ENCODE peak calls at places on chromosome 14, in nine cellular contexts. One of them, this sample, is unnamed.

GRCh38 chr14:90301580-90302181 is 30.1 kb downstream of the NRDE2 start:
- DNase-seq in T-helper 1 cell: no peak
- DNase-seq in hypothalamus: no peak
- DNase-seq in glutamatergic neuron: no peak
- DNase-seq in dorsolateral prefrontal cortex: no peak
- DNase-seq in NCI-H2107: no peak
- DNase-seq in left colon: no peak
- DNase-seq in activated CD4-positive, alpha-beta memory T cell treated with anti-CD3 and anti-CD28 coated beads, Interleukin-2, amount 10 ng/mL, durations not matched to agents 7 days and 5 days: no peak
- DNase-seq in GM13977: peak
- DNase-seq in this sample: no peak

GRCh38 chr14:104280902-104281767 is 142.7 kb downstream of the KIF26A start:
- DNase-seq in T-helper 1 cell: no peak
- DNase-seq in hypothalamus: no peak
- DNase-seq in glutamatergic neuron: peak
- DNase-seq in dorsolateral prefrontal cortex: peak
- DNase-seq in NCI-H2107: no peak
- DNase-seq in left colon: no peak
- DNase-seq in activated CD4-positive, alpha-beta memory T cell treated with anti-CD3 and anti-CD28 coated beads, Interleukin-2, amount 10 ng/mL, durations not matched to agents 7 days and 5 days: no peak
- DNase-seq in GM13977: no peak
- DNase-seq in this sample: no peak

GRCh38 chr14:99519347-99519881 is 38.2 kb downstream of the CCNK start:
- DNase-seq in T-helper 1 cell: no peak
- DNase-seq in hypothalamus: no peak
- DNase-seq in glutamatergic neuron: no peak
- DNase-seq in dorsolateral prefrontal cortex: peak
- DNase-seq in NCI-H2107: no peak
- DNase-seq in left colon: no peak
- DNase-seq in activated CD4-positive, alpha-beta memory T cell treated with anti-CD3 and anti-CD28 coated beads, Interleukin-2, amount 10 ng/mL, durations not matched to agents 7 days and 5 days: no peak
- DNase-seq in GM13977: no peak
- DNase-seq in this sample: no peak

GRCh38 chr14:69345402-69345801 is 52.7 kb downstream of the ERH start:
- DNase-seq in T-helper 1 cell: no peak
- DNase-seq in hypothalamus: no peak
- DNase-seq in glutamatergic neuron: no peak
- DNase-seq in dorsolateral prefrontal cortex: no peak
- DNase-seq in NCI-H2107: no peak
- DNase-seq in left colon: no peak
- DNase-seq in activated CD4-positive, alpha-beta memory T cell treated with anti-CD3 and anti-CD28 coated beads, Interleukin-2, amount 10 ng/mL, durations not matched to agents 7 days and 5 days: no peak
- DNase-seq in GM13977: no peak
- DNase-seq in this sample: no peak

GRCh38 chr14:39102969-39103957 is at the start of gene SEC23A:
- DNase-seq in T-helper 1 cell: peak
- DNase-seq in hypothalamus: peak
- DNase-seq in glutamatergic neuron: peak
- DNase-seq in dorsolateral prefrontal cortex: peak
- DNase-seq in NCI-H2107: peak
- DNase-seq in left colon: peak
- DNase-seq in activated CD4-positive, alpha-beta memory T cell treated with anti-CD3 and anti-CD28 coated beads, Interleukin-2, amount 10 ng/mL, durations not matched to agents 7 days and 5 days: peak
- DNase-seq in GM13977: peak
- DNase-seq in this sample: peak

GRCh38 chr14:79581912-79582576 is 629.3 kb downstream of the DIO2 start:
- DNase-seq in T-helper 1 cell: no peak
- DNase-seq in hypothalamus: no peak
- DNase-seq in glutamatergic neuron: no peak
- DNase-seq in dorsolateral prefrontal cortex: no peak
- DNase-seq in NCI-H2107: no peak
- DNase-seq in left colon: no peak
- DNase-seq in activated CD4-positive, alpha-beta memory T cell treated with anti-CD3 and anti-CD28 coated beads, Interleukin-2, amount 10 ng/mL, durations not matched to agents 7 days and 5 days: no peak
- DNase-seq in GM13977: no peak
- DNase-seq in this sample: no peak

GRCh38 chr14:30928462-30928861 is 54.1 kb downstream of the COCH start:
- DNase-seq in T-helper 1 cell: no peak
- DNase-seq in hypothalamus: no peak
- DNase-seq in glutamatergic neuron: no peak
- DNase-seq in dorsolateral prefrontal cortex: no peak
- DNase-seq in NCI-H2107: no peak
- DNase-seq in left colon: no peak
- DNase-seq in activated CD4-positive, alpha-beta memory T cell treated with anti-CD3 and anti-CD28 coated beads, Interleukin-2, amount 10 ng/mL, durations not matched to agents 7 days and 5 days: peak
- DNase-seq in GM13977: no peak
- DNase-seq in this sample: no peak

GRCh38 chr14:61466249-61466904 is 145.0 kb downstream of the PRKCH start:
- DNase-seq in T-helper 1 cell: no peak
- DNase-seq in hypothalamus: no peak
- DNase-seq in glutamatergic neuron: no peak
- DNase-seq in dorsolateral prefrontal cortex: no peak
- DNase-seq in NCI-H2107: no peak
- DNase-seq in left colon: no peak
- DNase-seq in activated CD4-positive, alpha-beta memory T cell treated with anti-CD3 and anti-CD28 coated beads, Interleukin-2, amount 10 ng/mL, durations not matched to agents 7 days and 5 days: no peak
- DNase-seq in GM13977: no peak
- DNase-seq in this sample: peak

GRCh38 chr14:22099942-22100763 is 426.5 kb upstream of the OR4E1 start:
- DNase-seq in T-helper 1 cell: peak
- DNase-seq in hypothalamus: no peak
- DNase-seq in glutamatergic neuron: peak
- DNase-seq in dorsolateral prefrontal cortex: peak
- DNase-seq in NCI-H2107: peak
- DNase-seq in left colon: peak
- DNase-seq in activated CD4-positive, alpha-beta memory T cell treated with anti-CD3 and anti-CD28 coated beads, Interleukin-2, amount 10 ng/mL, durations not matched to agents 7 days and 5 days: peak
- DNase-seq in GM13977: peak
- DNase-seq in this sample: peak

GRCh38 chr14:103444837-103445524 is 59.8 kb downstream of the MARK3 start:
- DNase-seq in T-helper 1 cell: no peak
- DNase-seq in hypothalamus: no peak
- DNase-seq in glutamatergic neuron: no peak
- DNase-seq in dorsolateral prefrontal cortex: no peak
- DNase-seq in NCI-H2107: no peak
- DNase-seq in left colon: no peak
- DNase-seq in activated CD4-positive, alpha-beta memory T cell treated with anti-CD3 and anti-CD28 coated beads, Interleukin-2, amount 10 ng/mL, durations not matched to agents 7 days and 5 days: no peak
- DNase-seq in GM13977: no peak
- DNase-seq in this sample: no peak

GRCh38 chr14:92954933-92955332 is 32.0 kb downstream of the CHGA start:
- DNase-seq in T-helper 1 cell: no peak
- DNase-seq in hypothalamus: no peak
- DNase-seq in glutamatergic neuron: no peak
- DNase-seq in dorsolateral prefrontal cortex: no peak
- DNase-seq in NCI-H2107: no peak
- DNase-seq in left colon: no peak
- DNase-seq in activated CD4-positive, alpha-beta memory T cell treated with anti-CD3 and anti-CD28 coated beads, Interleukin-2, amount 10 ng/mL, durations not matched to agents 7 days and 5 days: no peak
- DNase-seq in GM13977: no peak
- DNase-seq in this sample: no peak

GRCh38 chr14:39268393-39268792 is 34.7 kb downstream of the MIA2 start:
- DNase-seq in T-helper 1 cell: no peak
- DNase-seq in hypothalamus: no peak
- DNase-seq in glutamatergic neuron: no peak
- DNase-seq in dorsolateral prefrontal cortex: no peak
- DNase-seq in NCI-H2107: peak
- DNase-seq in left colon: no peak
- DNase-seq in activated CD4-positive, alpha-beta memory T cell treated with anti-CD3 and anti-CD28 coated beads, Interleukin-2, amount 10 ng/mL, durations not matched to agents 7 days and 5 days: no peak
- DNase-seq in GM13977: no peak
- DNase-seq in this sample: no peak

GRCh38 chr14:79551591-79551990 is 659.7 kb downstream of the DIO2 start:
- DNase-seq in T-helper 1 cell: no peak
- DNase-seq in hypothalamus: no peak
- DNase-seq in glutamatergic neuron: no peak
- DNase-seq in dorsolateral prefrontal cortex: no peak
- DNase-seq in NCI-H2107: peak
- DNase-seq in left colon: no peak
- DNase-seq in activated CD4-positive, alpha-beta memory T cell treated with anti-CD3 and anti-CD28 coated beads, Interleukin-2, amount 10 ng/mL, durations not matched to agents 7 days and 5 days: no peak
- DNase-seq in GM13977: no peak
- DNase-seq in this sample: no peak

GRCh38 chr14:59187802-59188460 is 536 bp upstream of the DAAM1 start:
- DNase-seq in T-helper 1 cell: peak
- DNase-seq in hypothalamus: no peak
- DNase-seq in glutamatergic neuron: peak
- DNase-seq in dorsolateral prefrontal cortex: peak
- DNase-seq in NCI-H2107: peak
- DNase-seq in left colon: peak
- DNase-seq in activated CD4-positive, alpha-beta memory T cell treated with anti-CD3 and anti-CD28 coated beads, Interleukin-2, amount 10 ng/mL, durations not matched to agents 7 days and 5 days: peak
- DNase-seq in GM13977: no peak
- DNase-seq in this sample: peak

GRCh38 chr14:103801459-103801858 is 45.9 kb downstream of the PPP1R13B start:
- DNase-seq in T-helper 1 cell: no peak
- DNase-seq in hypothalamus: no peak
- DNase-seq in glutamatergic neuron: no peak
- DNase-seq in dorsolateral prefrontal cortex: no peak
- DNase-seq in NCI-H2107: peak
- DNase-seq in left colon: no peak
- DNase-seq in activated CD4-positive, alpha-beta memory T cell treated with anti-CD3 and anti-CD28 coated beads, Interleukin-2, amount 10 ng/mL, durations not matched to agents 7 days and 5 days: no peak
- DNase-seq in GM13977: no peak
- DNase-seq in this sample: no peak

GRCh38 chr14:97177016-97177415 is 379.8 kb downstream of the VRK1 start:
- DNase-seq in T-helper 1 cell: peak
- DNase-seq in hypothalamus: no peak
- DNase-seq in glutamatergic neuron: no peak
- DNase-seq in dorsolateral prefrontal cortex: no peak
- DNase-seq in NCI-H2107: peak
- DNase-seq in left colon: no peak
- DNase-seq in activated CD4-positive, alpha-beta memory T cell treated with anti-CD3 and anti-CD28 coated beads, Interleukin-2, amount 10 ng/mL, durations not matched to agents 7 days and 5 days: peak
- DNase-seq in GM13977: no peak
- DNase-seq in this sample: peak

GRCh38 chr14:102906616-102907302 is 15.7 kb upstream of the AMN start:
- DNase-seq in T-helper 1 cell: no peak
- DNase-seq in hypothalamus: no peak
- DNase-seq in glutamatergic neuron: no peak
- DNase-seq in dorsolateral prefrontal cortex: no peak
- DNase-seq in NCI-H2107: no peak
- DNase-seq in left colon: no peak
- DNase-seq in activated CD4-positive, alpha-beta memory T cell treated with anti-CD3 and anti-CD28 coated beads, Interleukin-2, amount 10 ng/mL, durations not matched to agents 7 days and 5 days: no peak
- DNase-seq in GM13977: no peak
- DNase-seq in this sample: no peak

GRCh38 chr14:33165144-33165925 is 226.7 kb downstream of the NPAS3 start:
- DNase-seq in T-helper 1 cell: no peak
- DNase-seq in hypothalamus: no peak
- DNase-seq in glutamatergic neuron: no peak
- DNase-seq in dorsolateral prefrontal cortex: no peak
- DNase-seq in NCI-H2107: no peak
- DNase-seq in left colon: no peak
- DNase-seq in activated CD4-positive, alpha-beta memory T cell treated with anti-CD3 and anti-CD28 coated beads, Interleukin-2, amount 10 ng/mL, durations not matched to agents 7 days and 5 days: no peak
- DNase-seq in GM13977: no peak
- DNase-seq in this sample: no peak

GRCh38 chr14:88625671-88626070 is 62.8 kb downstream of the ZC3H14 start:
- DNase-seq in T-helper 1 cell: no peak
- DNase-seq in hypothalamus: no peak
- DNase-seq in glutamatergic neuron: no peak
- DNase-seq in dorsolateral prefrontal cortex: no peak
- DNase-seq in NCI-H2107: no peak
- DNase-seq in left colon: no peak
- DNase-seq in activated CD4-positive, alpha-beta memory T cell treated with anti-CD3 and anti-CD28 coated beads, Interleukin-2, amount 10 ng/mL, durations not matched to agents 7 days and 5 days: no peak
- DNase-seq in GM13977: no peak
- DNase-seq in this sample: no peak

GRCh38 chr14:75127903-75128595 is 1.2 kb upstream of the NEK9 start:
- DNase-seq in T-helper 1 cell: no peak
- DNase-seq in hypothalamus: no peak
- DNase-seq in glutamatergic neuron: no peak
- DNase-seq in dorsolateral prefrontal cortex: no peak
- DNase-seq in NCI-H2107: no peak
- DNase-seq in left colon: no peak
- DNase-seq in activated CD4-positive, alpha-beta memory T cell treated with anti-CD3 and anti-CD28 coated beads, Interleukin-2, amount 10 ng/mL, durations not matched to agents 7 days and 5 days: no peak
- DNase-seq in GM13977: no peak
- DNase-seq in this sample: no peak

GRCh38 chr14:22900088-22900799 is 17.2 kb downstream of the REM2 start:
- DNase-seq in T-helper 1 cell: peak
- DNase-seq in hypothalamus: no peak
- DNase-seq in glutamatergic neuron: no peak
- DNase-seq in dorsolateral prefrontal cortex: no peak
- DNase-seq in NCI-H2107: peak
- DNase-seq in left colon: no peak
- DNase-seq in activated CD4-positive, alpha-beta memory T cell treated with anti-CD3 and anti-CD28 coated beads, Interleukin-2, amount 10 ng/mL, durations not matched to agents 7 days and 5 days: peak
- DNase-seq in GM13977: peak
- DNase-seq in this sample: peak

GRCh38 chr14:99748529-99748928 is 44.7 kb upstream of the EML1 start:
- DNase-seq in T-helper 1 cell: no peak
- DNase-seq in hypothalamus: no peak
- DNase-seq in glutamatergic neuron: no peak
- DNase-seq in dorsolateral prefrontal cortex: no peak
- DNase-seq in NCI-H2107: no peak
- DNase-seq in left colon: no peak
- DNase-seq in activated CD4-positive, alpha-beta memory T cell treated with anti-CD3 and anti-CD28 coated beads, Interleukin-2, amount 10 ng/mL, durations not matched to agents 7 days and 5 days: no peak
- DNase-seq in GM13977: no peak
- DNase-seq in this sample: no peak

GRCh38 chr14:34098045-34098984 is 147.4 kb upstream of the EGLN3 start:
- DNase-seq in T-helper 1 cell: no peak
- DNase-seq in hypothalamus: no peak
- DNase-seq in glutamatergic neuron: peak
- DNase-seq in dorsolateral prefrontal cortex: peak
- DNase-seq in NCI-H2107: no peak
- DNase-seq in left colon: peak
- DNase-seq in activated CD4-positive, alpha-beta memory T cell treated with anti-CD3 and anti-CD28 coated beads, Interleukin-2, amount 10 ng/mL, durations not matched to agents 7 days and 5 days: peak
- DNase-seq in GM13977: no peak
- DNase-seq in this sample: peak

GRCh38 chr14:30355431-30355913 is 203.5 kb upstream of the G2E3 start:
- DNase-seq in T-helper 1 cell: no peak
- DNase-seq in hypothalamus: no peak
- DNase-seq in glutamatergic neuron: no peak
- DNase-seq in dorsolateral prefrontal cortex: no peak
- DNase-seq in NCI-H2107: peak
- DNase-seq in left colon: no peak
- DNase-seq in activated CD4-positive, alpha-beta memory T cell treated with anti-CD3 and anti-CD28 coated beads, Interleukin-2, amount 10 ng/mL, durations not matched to agents 7 days and 5 days: no peak
- DNase-seq in GM13977: peak
- DNase-seq in this sample: no peak

GRCh38 chr14:56555921-56556570 is 23.6 kb upstream of the TMEM260 start:
- DNase-seq in T-helper 1 cell: no peak
- DNase-seq in hypothalamus: no peak
- DNase-seq in glutamatergic neuron: no peak
- DNase-seq in dorsolateral prefrontal cortex: no peak
- DNase-seq in NCI-H2107: peak
- DNase-seq in left colon: no peak
- DNase-seq in activated CD4-positive, alpha-beta memory T cell treated with anti-CD3 and anti-CD28 coated beads, Interleukin-2, amount 10 ng/mL, durations not matched to agents 7 days and 5 days: no peak
- DNase-seq in GM13977: peak
- DNase-seq in this sample: no peak

GRCh38 chr14:63214417-63215196 is 10.4 kb downstream of the RHOJ start:
- DNase-seq in T-helper 1 cell: no peak
- DNase-seq in hypothalamus: no peak
- DNase-seq in glutamatergic neuron: no peak
- DNase-seq in dorsolateral prefrontal cortex: no peak
- DNase-seq in NCI-H2107: no peak
- DNase-seq in left colon: no peak
- DNase-seq in activated CD4-positive, alpha-beta memory T cell treated with anti-CD3 and anti-CD28 coated beads, Interleukin-2, amount 10 ng/mL, durations not matched to agents 7 days and 5 days: no peak
- DNase-seq in GM13977: no peak
- DNase-seq in this sample: no peak

GRCh38 chr14:24481622-24482324 is 26.3 kb downstream of the CMA1 start:
- DNase-seq in T-helper 1 cell: peak
- DNase-seq in hypothalamus: no peak
- DNase-seq in glutamatergic neuron: peak
- DNase-seq in dorsolateral prefrontal cortex: no peak
- DNase-seq in NCI-H2107: no peak
- DNase-seq in left colon: peak
- DNase-seq in activated CD4-positive, alpha-beta memory T cell treated with anti-CD3 and anti-CD28 coated beads, Interleukin-2, amount 10 ng/mL, durations not matched to agents 7 days and 5 days: peak
- DNase-seq in GM13977: peak
- DNase-seq in this sample: peak

GRCh38 chr14:65850429-65851145 is 438.1 kb downstream of the FUT8 start:
- DNase-seq in T-helper 1 cell: peak
- DNase-seq in hypothalamus: no peak
- DNase-seq in glutamatergic neuron: no peak
- DNase-seq in dorsolateral prefrontal cortex: no peak
- DNase-seq in NCI-H2107: peak
- DNase-seq in left colon: peak
- DNase-seq in activated CD4-positive, alpha-beta memory T cell treated with anti-CD3 and anti-CD28 coated beads, Interleukin-2, amount 10 ng/mL, durations not matched to agents 7 days and 5 days: peak
- DNase-seq in GM13977: no peak
- DNase-seq in this sample: peak

GRCh38 chr14:99505089-99505488 is 23.9 kb downstream of the CCNK start:
- DNase-seq in T-helper 1 cell: no peak
- DNase-seq in hypothalamus: no peak
- DNase-seq in glutamatergic neuron: no peak
- DNase-seq in dorsolateral prefrontal cortex: no peak
- DNase-seq in NCI-H2107: no peak
- DNase-seq in left colon: no peak
- DNase-seq in activated CD4-positive, alpha-beta memory T cell treated with anti-CD3 and anti-CD28 coated beads, Interleukin-2, amount 10 ng/mL, durations not matched to agents 7 days and 5 days: no peak
- DNase-seq in GM13977: no peak
- DNase-seq in this sample: no peak

GRCh38 chr14:59407246-59407615 is 57.9 kb downstream of the GPR135 start:
- DNase-seq in T-helper 1 cell: no peak
- DNase-seq in hypothalamus: no peak
- DNase-seq in glutamatergic neuron: no peak
- DNase-seq in dorsolateral prefrontal cortex: no peak
- DNase-seq in NCI-H2107: no peak
- DNase-seq in left colon: no peak
- DNase-seq in activated CD4-positive, alpha-beta memory T cell treated with anti-CD3 and anti-CD28 coated beads, Interleukin-2, amount 10 ng/mL, durations not matched to agents 7 days and 5 days: no peak
- DNase-seq in GM13977: no peak
- DNase-seq in this sample: no peak

This sample was measured in activated CD8-positive, alpha-beta T cell treated with anti-CD3 and anti-CD28 coated beads, Interleukin-2, amount 10 ng/mL, durations not matched to agents 7 days and 5 days.